ENCODE peak calls at places on chromosomes 1 and 21, in eight cellular contexts. W is bronchial epithelial cell, K is tibial nerve, J is ovary, X is GM23338, U is sigmoid colon, B is astrocyte, P is HCT116. M is an unnamed sample.
A peak's percentile ranks its signal among the peaks of the same experiment; 100 is the strongest.

GRCh38 chr21:39452207-39452964 is 616 bp downstream of the SH3BGR start:
- DNase-seq in W (peak; percentile 47), K (no peak), J (no peak), X (no peak), U (no peak), B (peak; percentile 50), P (no peak), M (peak; percentile 28)

GRCh38 chr1:219317762-219318353 is 144.2 kb downstream of the LYPLAL1 start:
- DNase-seq in W (no peak), K (no peak), J (no peak), X (peak; percentile 71), U (no peak), B (no peak), P (no peak), M (no peak)

GRCh38 chr21:15221799-15222386 is 157.1 kb upstream of the NRIP1 start:
- DNase-seq in W (peak; percentile 99), K (no peak), J (no peak), X (peak; percentile 82), U (no peak), B (peak; percentile 73), P (peak; percentile 22), M (no peak)

GRCh38 chr1:189662190-189662589 is 815.5 kb downstream of the BRINP3 start:
- DNase-seq in W (peak; percentile 74), K (no peak), J (no peak), X (no peak), U (no peak), B (no peak), P (peak; percentile 67), M (no peak)

GRCh38 chr21:15742052-15742451 is 12.3 kb downstream of the USP25 start:
- DNase-seq in W (no peak), K (no peak), J (no peak), X (no peak), U (no peak), B (peak; percentile 12), P (no peak), M (no peak)

GRCh38 chr1:150532860-150533259 is 16.3 kb upstream of the ADAMTSL4 start:
- DNase-seq in W (no peak), K (no peak), J (no peak), X (no peak), U (no peak), B (peak; percentile 31), P (no peak), M (no peak)

GRCh38 chr1:226640288-226640687 is 91.7 kb downstream of the STUM start:
- DNase-seq in W (no peak), K (no peak), J (no peak), X (no peak), U (peak; percentile 80), B (no peak), P (no peak), M (no peak)

GRCh38 chr21:15422761-15423160 is 307.0 kb upstream of the USP25 start:
- DNase-seq in W (peak; percentile 96), K (no peak), J (no peak), X (no peak), U (no peak), B (peak; percentile 98), P (no peak), M (no peak)

GRCh38 chr1:161440312-161440894 is 64.9 kb upstream of the FCGR2A start:
- DNase-seq in W (peak; percentile 19), K (no peak), J (peak; percentile 29), X (peak; percentile 89), U (peak; percentile 63), B (peak; percentile 33), P (no peak), M (no peak)

GRCh38 chr1:169110691-169111447 is 4.4 kb downstream of the ATP1B1 start:
- DNase-seq in W (no peak), K (no peak), J (no peak), X (no peak), U (peak; percentile 75), B (no peak), P (no peak), M (no peak)

GRCh38 chr1:93771843-93772242 is 90.2 kb upstream of the BCAR3 start:
- DNase-seq in W (no peak), K (no peak), J (no peak), X (no peak), U (no peak), B (no peak), P (no peak), M (no peak)

GRCh38 chr1:166007176-166007575 is 159.6 kb downstream of the FAM78B start:
- DNase-seq in W (no peak), K (no peak), J (no peak), X (no peak), U (no peak), B (no peak), P (no peak), M (no peak)

GRCh38 chr1:38077523-38078147 is 31.0 kb upstream of the POU3F1 start:
- DNase-seq in W (no peak), K (no peak), J (no peak), X (no peak), U (no peak), B (peak; percentile 3), P (no peak), M (no peak)

GRCh38 chr21:39175154-39175553 is 8.1 kb downstream of the PSMG1 start:
- DNase-seq in W (peak; percentile 37), K (no peak), J (no peak), X (peak; percentile 34), U (no peak), B (no peak), P (no peak), M (no peak)

GRCh38 chr1:244822878-244823277 is 12.6 kb upstream of the COX20 start:
- DNase-seq in W (no peak), K (no peak), J (no peak), X (no peak), U (no peak), B (no peak), P (no peak), M (no peak)

GRCh38 chr1:91501527-91501859 is 842 bp downstream of the CDC7 start:
- DNase-seq in W (peak; percentile 36), K (no peak), J (no peak), X (peak; percentile 70), U (no peak), B (peak; percentile 40), P (no peak), M (no peak)
- TF ChIP-seq CTCF in W (no peak), K (no peak), J (no peak), X (peak; percentile 21), U (no peak), B (no peak), P (peak; percentile 38), M (no peak)

DNA sequence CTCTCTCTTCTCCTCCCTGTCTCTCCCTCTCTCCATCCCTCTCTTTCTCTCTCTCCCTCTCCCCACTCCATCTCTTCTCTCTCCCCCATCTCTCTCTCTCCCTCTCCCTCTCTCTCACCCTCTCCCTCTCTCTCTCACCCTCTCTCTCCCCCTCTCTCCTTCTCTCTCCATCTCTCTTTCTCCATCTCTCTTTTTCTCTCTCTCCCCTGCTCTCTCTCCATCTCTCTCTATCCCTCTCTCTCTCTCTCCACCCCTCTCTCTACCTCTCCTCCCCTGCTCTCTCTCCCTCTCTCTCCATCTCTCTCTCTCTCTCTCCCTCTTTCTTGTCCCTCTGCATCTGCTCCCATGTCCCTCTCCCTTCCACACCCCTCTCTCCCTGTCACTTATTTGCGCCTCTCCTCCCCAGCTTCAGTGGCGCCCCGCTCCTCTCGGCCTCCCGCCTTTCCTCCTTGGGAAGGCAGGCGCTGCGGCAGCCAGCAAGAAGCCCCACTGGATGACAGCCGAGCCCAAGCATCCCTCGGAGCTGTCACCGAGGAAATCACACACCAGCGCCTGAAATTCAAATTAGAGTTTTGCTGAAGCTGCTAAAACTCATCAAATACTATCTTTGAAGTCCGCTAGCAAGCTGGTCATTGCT is 15.4 kb upstream of the EPHA8 start:
- DNase-seq in W (no peak), K (no peak), J (no peak), X (no peak), U (no peak), B (no peak), P (no peak), M (no peak)
- H3K27me3 ChIP-seq in W (peaks cover 17% of the 10 kb centered on the region), K (no peaks in the 10 kb centered on the region), J (no peaks in the 10 kb centered on the region), X (no peaks in the 10 kb centered on the region), U (peaks cover 62% of the 10 kb centered on the region), B (peaks cover 39% of the 10 kb centered on the region), P (peaks cover 22% of the 10 kb centered on the region), M (peaks cover 5% of the 10 kb centered on the region)

DNA sequence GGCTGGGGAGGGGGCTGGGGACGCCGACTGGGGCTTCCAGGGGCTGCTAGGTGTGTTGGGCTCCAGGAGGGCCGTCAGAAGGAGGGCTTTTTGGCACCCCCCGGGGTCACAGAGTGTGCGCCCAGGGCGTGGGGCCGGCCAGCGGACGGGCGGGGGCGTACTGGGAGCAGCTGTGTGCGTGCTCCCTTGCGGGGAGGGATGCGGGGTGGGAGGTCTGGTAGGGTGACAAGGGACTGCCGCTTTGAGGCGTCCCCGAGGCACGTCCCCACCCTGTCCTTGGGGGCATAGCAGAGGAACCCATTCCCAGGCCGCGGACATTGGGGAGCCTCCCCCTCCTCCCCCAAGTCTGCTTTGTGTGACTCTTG is 1.1 kb downstream of the FOXO6 start:
- DNase-seq in W (no peak), K (no peak), J (no peak), X (no peak), U (no peak), B (no peak), P (no peak), M (no peak)
- H3K4me3 ChIP-seq in W (no peak overlapping the region), K (peak overlapping the region; percentile 28), J (peak overlapping the region; percentile 61), X (peak overlapping the region; percentile 68), U (peak overlapping the region; percentile 50), B (no peak overlapping the region), P (peak overlapping the region; percentile 35), M (no peak overlapping the region)

GRCh38 chr1:12405325-12406217 is 175.7 kb downstream of the VPS13D start:
- DNase-seq in W (no peak), K (peak; percentile 36), J (no peak), X (peak; percentile 63), U (peak; percentile 72), B (peak; percentile 59), P (no peak), M (no peak)
- TF ChIP-seq CTCF in W (no peak), K (peak; percentile 50), J (no peak), X (peak; percentile 49), U (no peak), B (peak; percentile 21), P (no peak), M (peak; percentile 12)

GRCh38 chr1:60348884-60349283 is 275.3 kb upstream of the C1orf87 start:
- DNase-seq in W (no peak), K (no peak), J (no peak), X (no peak), U (no peak), B (no peak), P (no peak), M (no peak)

GRCh38 chr1:60345621-60346020 is 272.1 kb upstream of the C1orf87 start:
- DNase-seq in W (peak; percentile 37), K (no peak), J (no peak), X (no peak), U (no peak), B (peak; percentile 2), P (no peak), M (no peak)

GRCh38 chr1:60345049-60345448 is 271.5 kb upstream of the C1orf87 start:
- DNase-seq in W (no peak), K (no peak), J (no peak), X (no peak), U (no peak), B (no peak), P (no peak), M (no peak)

GRCh38 chr1:60350531-60350930 is 277.0 kb upstream of the C1orf87 start:
- DNase-seq in W (no peak), K (no peak), J (no peak), X (no peak), U (no peak), B (no peak), P (no peak), M (no peak)
- H3K27me3 ChIP-seq in W (no peaks in the 10 kb centered on the region), K (no peaks in the 10 kb centered on the region), J (no peaks in the 10 kb centered on the region), X (no peaks in the 10 kb centered on the region), U (no peaks in the 10 kb centered on the region), B (no peaks in the 10 kb centered on the region), P (no peaks in the 10 kb centered on the region), M (no peaks in the 10 kb centered on the region)

GRCh38 chr1:246301553-246302250 is 205.4 kb downstream of the SMYD3 start:
- DNase-seq in W (no peak), K (no peak), J (no peak), X (no peak), U (no peak), B (no peak), P (no peak), M (no peak)
- H3K4me3 ChIP-seq in W (no peak overlapping the region), K (no peak overlapping the region), J (no peak overlapping the region), X (no peak overlapping the region), U (no peak overlapping the region), B (no peak overlapping the region), P (no peak overlapping the region), M (no peak overlapping the region)